ENCODE peak calls at places on chromosomes 3 and 15, in ten cellular contexts. R is NB4; E is stimulated activated CD4-positive, alpha-beta T cell treated with anti-CD3 and anti-CD28 coated beads, Interleukin-15, amount 100 ng/mL, for 48 hours; M is hippocampal formation; T is iris pigment epithelial cell; P is T-helper 9 cell; N is HCEC 1CT; L is bronchial epithelial cell; F is epithelial cell of esophagus; Y is stromal cell of bone marrow. G is an unnamed sample.

GRCh38 chr3:117696871-117697270 is 987.3 kb downstream of the TUSC7 start:
- DNase-seq in E (no peak), M (no peak), N (no peak), L (no peak), P (no peak), T (no peak), Y (no peak), F (no peak), R (no peak), G (no peak)

GRCh38 chr15:20352241-20353200 is 189.1 kb downstream of the GOLGA6L6 start:
- DNase-seq in T (no peak), P (no peak), M (no peak), F (no peak), Y (no peak), E (no peak), L (no peak), N (no peak), R (no peak), G (no peak)

GRCh38 chr3:138578961-138579574 is 15.0 kb downstream of the CEP70 start:
- DNase-seq in Y (no peak), E (no peak), N (no peak), R (no peak), F (no peak), L (no peak), T (no peak), M (no peak), P (no peak), G (no peak)

GRCh38 chr15:96494530-96494929 is 164.0 kb downstream of the NR2F2 start:
- DNase-seq in T (no peak), L (no peak), M (no peak), P (no peak), R (peak), N (no peak), E (no peak), F (no peak), Y (no peak), G (no peak)

GRCh38 chr3:194330579-194330978 is 20.5 kb downstream of the CPN2 start:
- DNase-seq in M (no peak), F (peak), R (no peak), N (no peak), E (no peak), Y (peak), T (peak), L (peak), P (no peak), G (peak)

GRCh38 chr3:8456118-8456811 is 45.4 kb upstream of the LMCD1 start:
- DNase-seq in F (no peak), T (no peak), P (no peak), R (no peak), Y (no peak), E (no peak), L (no peak), M (no peak), N (no peak), G (no peak)

GRCh38 chr3:43214616-43215015 is 71.7 kb upstream of the SNRK start:
- DNase-seq in F (peak), L (peak), P (no peak), T (no peak), M (no peak), E (no peak), N (no peak), Y (no peak), R (peak), G (no peak)

GRCh38 chr15:25177955-25178801 is 223.4 kb downstream of the SNRPN start:
- DNase-seq in E (no peak), P (no peak), F (no peak), N (no peak), L (no peak), Y (no peak), M (no peak), T (no peak), R (no peak), G (no peak)

GRCh38 chr15:96053039-96054021 is 277.2 kb upstream of the NR2F2 start:
- DNase-seq in T (no peak), P (no peak), R (no peak), L (peak), M (no peak), N (no peak), F (peak), E (no peak), Y (no peak), G (no peak)

GRCh38 chr15:46260937-46261336 is 626.1 kb downstream of the SQOR start:
- DNase-seq in F (no peak), Y (no peak), N (no peak), M (no peak), E (no peak), L (no peak), P (no peak), T (no peak), R (no peak), G (no peak)

GRCh38 chr3:184663756-184664155 is 48.1 kb downstream of the MAGEF1 start:
- DNase-seq in L (no peak), Y (no peak), T (no peak), N (no peak), F (no peak), E (no peak), M (no peak), P (no peak), R (no peak), G (peak)

GRCh38 chr3:14256046-14256445 is 77.4 kb downstream of the LSM3 start:
- DNase-seq in N (no peak), Y (no peak), P (no peak), F (peak), M (no peak), L (peak), R (no peak), T (peak), E (no peak), G (no peak)

GRCh38 chr3:148998715-148999413 is 7.5 kb downstream of the GYG1 start:
- DNase-seq in P (no peak), N (no peak), R (peak), T (peak), L (peak), Y (no peak), M (no peak), E (no peak), F (peak), G (no peak)

GRCh38 chr3:21962456-21962855 is 211.4 kb upstream of the ZNF385D start:
- DNase-seq in T (peak), N (no peak), M (no peak), F (no peak), R (no peak), E (no peak), Y (no peak), P (no peak), L (no peak), G (no peak)

GRCh38 chr3:184637705-184638104 is 74.2 kb downstream of the MAGEF1 start:
- DNase-seq in R (peak), L (no peak), F (no peak), T (peak), N (no peak), Y (peak), P (no peak), M (no peak), E (no peak), G (no peak)

GRCh38 chr3:117524890-117525289 is 815.3 kb downstream of the TUSC7 start:
- DNase-seq in R (no peak), P (no peak), Y (peak), F (no peak), M (no peak), L (no peak), T (peak), E (no peak), N (peak), G (no peak)

GRCh38 chr3:59766165-59766872 is 716.5 kb upstream of the CFAP20DC start:
- DNase-seq in E (no peak), L (peak), M (no peak), N (peak), R (no peak), P (no peak), Y (peak), T (peak), F (peak), G (peak)

GRCh38 chr3:39193391-39193790 is 996 bp upstream of the XIRP1 start:
- DNase-seq in P (no peak), R (no peak), F (no peak), L (no peak), E (no peak), M (no peak), N (peak), T (peak), Y (no peak), G (no peak)

GRCh38 chr3:59277201-59277600 is 227.4 kb upstream of the CFAP20DC start:
- DNase-seq in F (no peak), T (no peak), M (no peak), E (no peak), P (no peak), N (no peak), L (peak), R (no peak), Y (no peak), G (no peak)

GRCh38 chr3:195715583-195716266 is 5.1 kb upstream of the MUC20 start:
- DNase-seq in R (no peak), T (peak), Y (peak), F (peak), E (no peak), L (peak), P (no peak), N (peak), M (no peak), G (no peak)

GRCh38 chr3:16134173-16134928 is 40.1 kb upstream of the GALNT15 start:
- DNase-seq in E (no peak), P (no peak), M (no peak), Y (no peak), N (no peak), F (no peak), T (no peak), R (no peak), L (no peak), G (no peak)

GRCh38 chr3:14847613-14848541 is 29.1 kb downstream of the FGD5 start:
- DNase-seq in T (no peak), Y (no peak), P (no peak), L (peak), E (no peak), F (peak), N (no peak), R (peak), M (no peak), G (no peak)

GRCh38 chr3:9402410-9403228 is 5.2 kb downstream of the SETD5 start:
- DNase-seq in E (no peak), P (no peak), N (no peak), R (peak), M (peak), T (peak), F (peak), Y (no peak), L (no peak), G (no peak)

GRCh38 chr3:106688463-106688862 is 688.8 kb upstream of the CCDC54 start:
- DNase-seq in E (no peak), N (peak), T (peak), Y (peak), F (peak), M (no peak), P (no peak), L (peak), R (peak), G (peak)

GRCh38 chr3:141876381-141876890 is at the start of gene ATP1B3:
- DNase-seq in R (peak), M (peak), Y (peak), N (peak), E (peak), F (peak), L (peak), T (peak), P (peak), G (peak)

GRCh38 chr3:31010491-31010890 is 116.0 kb upstream of the GADL1 start:
- DNase-seq in L (peak), N (peak), F (peak), M (no peak), P (no peak), Y (peak), R (no peak), E (no peak), T (peak), G (no peak)

GRCh38 chr15:88657326-88658069 is 18.7 kb downstream of the ISG20 start:
- DNase-seq in P (no peak), M (peak), N (peak), L (peak), Y (peak), E (no peak), F (peak), R (peak), T (peak), G (peak)

GRCh38 chr15:38893920-38894259 is 329.3 kb upstream of the RASGRP1 start:
- DNase-seq in L (no peak), N (no peak), T (no peak), R (no peak), Y (no peak), P (no peak), F (no peak), E (no peak), M (no peak), G (no peak)

GRCh38 chr3:12187448-12188327 is 29.0 kb upstream of the TIMP4 start:
- DNase-seq in F (peak), R (peak), M (peak), N (peak), E (peak), P (no peak), L (peak), T (peak), Y (no peak), G (no peak)

GRCh38 chr3:82038536-82038935 is 277.1 kb upstream of the GBE1 start:
- DNase-seq in F (no peak), E (no peak), P (no peak), T (no peak), R (no peak), N (no peak), M (no peak), L (no peak), Y (no peak), G (no peak)

GRCh38 chr3:31456373-31456772 is 76.4 kb upstream of the STT3B start:
- DNase-seq in Y (no peak), E (no peak), R (peak), N (no peak), M (no peak), P (no peak), L (no peak), T (no peak), F (no peak), G (no peak)

GRCh38 chr15:22786868-22787698 is 639 bp downstream of the NIPA1 start:
- DNase-seq in T (peak), F (peak), Y (no peak), L (peak), M (no peak), E (no peak), N (peak), P (no peak), R (peak), G (no peak)

GRCh38 chr15:63231717-63232116 is 42.3 kb downstream of the RAB8B start:
- DNase-seq in M (no peak), L (no peak), P (no peak), F (no peak), E (no peak), Y (no peak), T (no peak), R (peak), N (no peak), G (no peak)

GRCh38 chr15:89591834-89592233 is 16.6 kb downstream of the TICRR start:
- DNase-seq in E (no peak), L (no peak), F (no peak), T (peak), M (no peak), P (no peak), R (no peak), N (no peak), Y (peak), G (no peak)

GRCh38 chr15:60095711-60096110 is 91.6 kb downstream of the FOXB1 start:
- DNase-seq in P (no peak), M (no peak), T (peak), Y (no peak), L (no peak), N (peak), R (no peak), E (no peak), F (no peak), G (no peak)